ENCODE peak calls at places on chromosomes 12 and 14, in four cellular contexts. One of them, this sample, is unnamed.

GRCh38 chr14:94120667-94121335 is 8.6 kb downstream of the IFI27L2 start:
- DNase-seq in uterus: no peak
- DNase-seq in left lung: no peak
- DNase-seq in AG10803: peak; percentile 64
- DNase-seq in this sample: peak; percentile 91

GRCh38 chr14:58812050-58812690 is 174.4 kb downstream of the DACT1 start:
- DNase-seq in uterus: no peak
- DNase-seq in left lung: no peak
- DNase-seq in AG10803: no peak
- DNase-seq in this sample: no peak

GRCh38 chr12:100077367-100077766 is 65.3 kb downstream of the BLTP3B start:
- DNase-seq in uterus: no peak
- DNase-seq in left lung: no peak
- DNase-seq in AG10803: peak; percentile 13
- DNase-seq in this sample: peak; percentile 23

GRCh38 chr12:59637657-59638150 is 41.9 kb downstream of the SLC16A7 start:
- DNase-seq in uterus: no peak
- DNase-seq in left lung: no peak
- DNase-seq in AG10803: no peak
- DNase-seq in this sample: no peak

GRCh38 chr12:24044973-24045703 is 95.7 kb upstream of the SOX5 start:
- DNase-seq in uterus: no peak
- DNase-seq in left lung: no peak
- DNase-seq in AG10803: no peak
- DNase-seq in this sample: no peak

GRCh38 chr14:36996133-36996856 is 176.1 kb downstream of the SLC25A21 start:
- DNase-seq in uterus: no peak
- DNase-seq in left lung: peak; percentile 18
- DNase-seq in AG10803: peak; percentile 66
- DNase-seq in this sample: peak; percentile 52

GRCh38 chr14:53409974-53410373 is 256.9 kb upstream of the DDHD1 start:
- DNase-seq in uterus: no peak
- DNase-seq in left lung: no peak
- DNase-seq in AG10803: peak; percentile 41
- DNase-seq in this sample: peak; percentile 72

GRCh38 chr12:57852195-57852594 is 5.7 kb upstream of the CTDSP2 start:
- DNase-seq in uterus: no peak
- DNase-seq in left lung: no peak
- DNase-seq in AG10803: no peak
- DNase-seq in this sample: no peak

GRCh38 chr14:74973003-74973614 is 17.7 kb upstream of the PGF start:
- DNase-seq in uterus: peak; percentile 49
- DNase-seq in left lung: peak; percentile 85
- DNase-seq in AG10803: no peak
- DNase-seq in this sample: no peak

GRCh38 chr14:100038065-100038464 is 27.2 kb upstream of the EVL start:
- DNase-seq in uterus: no peak
- DNase-seq in left lung: no peak
- DNase-seq in AG10803: no peak
- DNase-seq in this sample: no peak

GRCh38 chr12:117507547-117507946 is 146.1 kb upstream of the NOS1 start:
- DNase-seq in uterus: no peak
- DNase-seq in left lung: no peak
- DNase-seq in AG10803: no peak
- DNase-seq in this sample: no peak

GRCh38 chr12:57341275-57341990 is 89.4 kb downstream of the R3HDM2 start:
- DNase-seq in uterus: no peak
- DNase-seq in left lung: no peak
- DNase-seq in AG10803: peak; percentile 8
- DNase-seq in this sample: no peak

GRCh38 chr12:59808317-59808910 is 212.6 kb downstream of the SLC16A7 start:
- DNase-seq in uterus: no peak
- DNase-seq in left lung: no peak
- DNase-seq in AG10803: peak; percentile 48
- DNase-seq in this sample: peak; percentile 69

GRCh38 chr12:14373202-14373601 is 7.7 kb downstream of the ATF7IP start:
- DNase-seq in uterus: no peak
- DNase-seq in left lung: no peak
- DNase-seq in AG10803: peak; percentile 23
- DNase-seq in this sample: peak; percentile 83

GRCh38 chr14:51596473-51596870 is 55.2 kb upstream of the FRMD6 start:
- DNase-seq in uterus: no peak
- DNase-seq in left lung: no peak
- DNase-seq in AG10803: no peak
- DNase-seq in this sample: no peak

GRCh38 chr12:88306471-88307069 is 164.5 kb downstream of the TMTC3 start:
- DNase-seq in uterus: no peak
- DNase-seq in left lung: no peak
- DNase-seq in AG10803: no peak
- DNase-seq in this sample: no peak

GRCh38 chr14:74954232-74954946 is 1.0 kb downstream of the PGF start:
- DNase-seq in uterus: no peak
- DNase-seq in left lung: peak; percentile 78
- DNase-seq in AG10803: no peak
- DNase-seq in this sample: peak; percentile 42

GRCh38 chr12:46517579-46517962 is 145.0 kb upstream of the SLC38A2 start:
- DNase-seq in uterus: no peak
- DNase-seq in left lung: no peak
- DNase-seq in AG10803: no peak
- DNase-seq in this sample: no peak
- TF ChIP-seq CTCF in uterus: no peak
- TF ChIP-seq CTCF in left lung: no peak
- TF ChIP-seq CTCF in AG10803: no peak
- TF ChIP-seq CTCF in this sample: no peak

GRCh38 chr14:104369208-104369607 is 210.4 kb upstream of the C14orf180 start:
- DNase-seq in uterus: no peak
- DNase-seq in left lung: peak; percentile 63
- DNase-seq in AG10803: no peak
- DNase-seq in this sample: no peak

GRCh38 chr14:104371917-104372316 is 207.6 kb upstream of the C14orf180 start:
- DNase-seq in uterus: no peak
- DNase-seq in left lung: peak; percentile 30
- DNase-seq in AG10803: no peak
- DNase-seq in this sample: no peak

GRCh38 chr14:104368751-104369100 is 210.8 kb upstream of the C14orf180 start:
- DNase-seq in uterus: no peak
- DNase-seq in left lung: peak; percentile 55
- DNase-seq in AG10803: no peak
- DNase-seq in this sample: no peak

GRCh38 chr14:104371031-104371430 is 208.5 kb upstream of the C14orf180 start:
- DNase-seq in uterus: no peak
- DNase-seq in left lung: peak; percentile 57
- DNase-seq in AG10803: no peak
- DNase-seq in this sample: no peak

DNA sequence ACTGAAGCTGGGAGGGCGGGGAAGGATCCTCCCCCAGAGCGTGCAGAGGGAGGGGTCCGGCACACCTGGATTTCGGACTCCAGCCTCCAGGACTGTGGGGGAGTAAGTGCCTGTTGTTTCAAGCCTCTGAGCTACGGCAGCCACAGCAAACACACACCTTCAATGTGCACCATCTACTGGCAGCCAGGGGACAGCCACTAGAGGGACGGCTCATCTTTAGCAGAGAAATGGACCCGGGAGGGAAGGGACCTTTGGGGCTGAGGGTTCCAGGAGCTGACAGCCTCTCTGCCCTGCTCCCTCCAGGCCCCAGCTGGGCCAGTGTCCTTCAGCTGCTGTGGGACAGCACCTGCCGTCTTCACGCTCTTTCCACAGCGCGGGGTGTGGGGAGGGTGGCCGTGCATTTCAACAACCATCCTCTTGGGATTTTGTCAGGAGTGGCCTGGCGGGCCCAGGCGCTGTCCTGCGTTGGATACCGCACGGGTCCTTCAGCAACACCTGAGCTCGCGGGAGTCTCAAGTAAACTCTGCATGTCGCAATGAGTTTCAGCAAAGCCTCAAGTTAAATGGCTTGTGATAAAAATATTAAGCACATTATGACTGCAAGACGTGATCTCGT is 209.2 kb upstream of the C14orf180 start:
- DNase-seq in uterus: no peak
- DNase-seq in left lung: peak; percentile 77
- DNase-seq in AG10803: no peak
- DNase-seq in this sample: no peak
- TF ChIP-seq CTCF in uterus: no peak
- TF ChIP-seq CTCF in left lung: peak; percentile 15
- TF ChIP-seq CTCF in AG10803: no peak
- TF ChIP-seq CTCF in this sample: no peak

DNA sequence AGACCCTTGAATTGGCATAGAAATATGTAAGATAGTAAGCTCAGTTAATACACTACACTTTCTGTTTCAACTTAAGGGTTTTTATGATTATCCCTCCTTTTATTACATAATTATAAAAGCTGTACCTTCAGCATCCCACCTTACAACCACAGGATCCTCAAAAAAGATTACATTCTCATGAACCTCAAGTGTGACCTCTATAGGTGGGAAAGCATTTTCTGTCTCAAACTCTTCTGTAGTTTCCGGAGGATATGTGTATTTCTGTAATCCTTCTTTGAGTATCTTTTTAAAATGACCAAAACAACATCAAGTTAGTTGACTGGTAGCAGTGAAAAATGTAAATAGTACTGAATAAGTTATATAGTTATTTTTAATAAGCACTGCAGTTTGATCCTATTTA is 75.9 kb downstream of the DNAI7 start:
- DNase-seq in uterus: no peak
- DNase-seq in left lung: no peak
- DNase-seq in AG10803: no peak
- DNase-seq in this sample: no peak
- TF ChIP-seq CTCF in uterus: no peak
- TF ChIP-seq CTCF in left lung: no peak
- TF ChIP-seq CTCF in AG10803: no peak
- TF ChIP-seq CTCF in this sample: no peak

GRCh38 chr12:65169311-65170244 is at the start of gene LEMD3:
- DNase-seq in uterus: peak; percentile 93
- DNase-seq in left lung: peak; percentile 99
- DNase-seq in AG10803: peak; percentile 81
- DNase-seq in this sample: peak; percentile 84
- TF ChIP-seq CTCF in uterus: peak; percentile 3
- TF ChIP-seq CTCF in left lung: no peak
- TF ChIP-seq CTCF in AG10803: no peak
- TF ChIP-seq CTCF in this sample: no peak

DNA sequence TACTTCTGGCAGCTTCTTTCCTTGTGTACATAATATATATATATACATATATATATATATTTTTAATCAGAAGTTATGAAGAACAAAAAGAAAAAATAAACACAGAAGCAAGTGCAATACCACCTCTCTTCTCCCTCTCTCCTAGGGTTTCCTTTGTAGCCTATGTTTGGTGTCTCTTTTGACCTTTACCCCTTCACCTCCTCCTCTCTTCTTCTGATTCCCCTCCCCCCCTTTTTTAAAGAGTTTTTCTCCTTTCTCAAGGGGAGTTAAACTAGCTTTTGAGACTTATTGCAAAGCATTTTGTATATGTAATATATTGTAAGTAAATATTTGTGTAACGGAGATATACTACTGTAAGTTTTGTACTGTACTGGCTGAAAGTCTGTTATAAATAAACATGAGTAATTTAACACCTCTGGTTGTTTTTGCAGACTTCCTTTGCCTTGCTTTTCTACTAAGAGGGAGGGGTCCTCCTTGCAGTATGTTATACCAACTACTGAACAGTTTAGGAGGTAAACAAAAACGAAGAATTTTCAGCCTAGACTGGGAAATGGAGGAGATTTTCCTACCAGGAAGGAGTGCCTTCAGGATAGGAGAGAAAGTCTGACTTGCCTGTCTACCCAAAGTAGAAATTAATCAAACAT is 3.6 kb upstream of the RPS26 start:
- DNase-seq in uterus: no peak
- DNase-seq in left lung: no peak
- DNase-seq in AG10803: no peak
- DNase-seq in this sample: no peak
- TF ChIP-seq CTCF in uterus: no peak
- TF ChIP-seq CTCF in left lung: no peak
- TF ChIP-seq CTCF in AG10803: no peak
- TF ChIP-seq CTCF in this sample: no peak

GRCh38 chr14:96494331-96494730 is 7.9 kb upstream of the PAPOLA start:
- DNase-seq in uterus: no peak
- DNase-seq in left lung: no peak
- DNase-seq in AG10803: no peak
- DNase-seq in this sample: no peak

GRCh38 chr14:96501746-96502620 is at the start of gene PAPOLA:
- DNase-seq in uterus: peak; percentile 92
- DNase-seq in left lung: peak; percentile 99
- DNase-seq in AG10803: peak; percentile 93
- DNase-seq in this sample: peak; percentile 99

GRCh38 chr14:96501383-96501745 is 818 bp upstream of the PAPOLA start:
- DNase-seq in uterus: no peak
- DNase-seq in left lung: no peak
- DNase-seq in AG10803: no peak
- DNase-seq in this sample: no peak

GRCh38 chr14:96497087-96497486 is 5.1 kb upstream of the PAPOLA start:
- DNase-seq in uterus: no peak
- DNase-seq in left lung: no peak
- DNase-seq in AG10803: no peak
- DNase-seq in this sample: no peak

DNA sequence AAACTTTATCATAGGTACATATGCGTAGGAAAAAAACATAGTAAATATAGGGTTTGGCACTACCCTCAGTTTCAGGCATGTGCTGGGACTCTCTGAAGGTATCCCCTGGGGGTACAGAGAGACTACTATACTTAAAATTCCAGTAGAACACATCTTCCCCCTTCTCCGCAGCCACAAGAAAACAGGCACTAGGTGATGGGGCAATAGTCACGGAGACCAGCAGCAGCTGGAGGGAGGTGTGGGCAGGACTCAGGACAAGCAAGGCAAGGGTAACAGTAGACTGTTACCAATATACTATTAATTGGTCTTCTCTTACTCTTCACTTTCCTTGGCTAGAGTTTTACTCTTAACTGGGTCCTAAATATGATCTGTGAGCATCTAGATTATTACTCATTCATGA is 4.6 kb upstream of the PAPOLA start:
- DNase-seq in uterus: no peak
- DNase-seq in left lung: no peak
- DNase-seq in AG10803: no peak
- DNase-seq in this sample: no peak
- TF ChIP-seq CTCF in uterus: no peak
- TF ChIP-seq CTCF in left lung: no peak
- TF ChIP-seq CTCF in AG10803: no peak
- TF ChIP-seq CTCF in this sample: no peak

DNA sequence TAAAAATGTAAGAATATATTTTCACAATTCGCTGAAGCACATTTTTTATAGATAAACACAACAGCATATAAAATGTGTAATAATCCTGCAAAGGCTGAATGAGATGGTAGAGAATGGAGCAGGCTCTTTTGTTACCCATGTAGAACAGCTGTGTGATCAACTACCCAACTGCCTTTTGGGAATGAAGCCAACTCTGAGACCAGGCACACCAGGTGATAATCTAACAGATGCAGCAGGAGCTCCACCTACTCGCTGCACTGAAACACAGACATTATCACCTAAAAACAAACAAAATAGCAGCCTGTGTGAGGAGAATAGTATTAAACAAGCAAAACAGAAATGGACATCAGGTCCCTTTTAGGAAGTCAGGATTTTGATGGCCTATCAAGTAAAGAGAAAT is 183.3 kb downstream of the CCDC59 start:
- DNase-seq in uterus: no peak
- DNase-seq in left lung: no peak
- DNase-seq in AG10803: no peak
- DNase-seq in this sample: no peak
- TF ChIP-seq CTCF in uterus: no peak
- TF ChIP-seq CTCF in left lung: no peak
- TF ChIP-seq CTCF in AG10803: no peak
- TF ChIP-seq CTCF in this sample: no peak